ENCODE peak calls at places on chromosome 6, in four cellular contexts. S is endothelial cell, A is astrocyte of the spinal cord, R is fibroblast of the aortic adventitia. T is an unnamed sample.
A peak's percentile ranks its signal among the peaks of the same experiment; 100 is the strongest.

GRCh38 chr6:160111812-160112211 is 9.8 kb upstream of the SLC22A1 start:
- DNase-seq in R (no peak), S (no peak), A (no peak), T (no peak)

GRCh38 chr6:44062771-44063560 is 64.3 kb downstream of the MRPL14 start:
- DNase-seq in A (no peak), R (no peak), S (peak; percentile 46), T (peak; percentile 48)

GRCh38 chr6:148972481-148972880 is 225.7 kb downstream of the UST start:
- DNase-seq in S (peak; percentile 51), R (no peak), A (peak; percentile 47), T (peak; percentile 11)

GRCh38 chr6:11921017-11921438 is 91.1 kb upstream of the HIVEP1 start:
- DNase-seq in S (no peak), R (peak; percentile 93), A (peak; percentile 91), T (peak; percentile 93)

GRCh38 chr6:156028310-156029131 is 572.9 kb upstream of the NOX3 start:
- DNase-seq in S (no peak), A (no peak), R (no peak), T (no peak)

GRCh38 chr6:121645100-121645745 is 209.8 kb downstream of the GJA1 start:
- DNase-seq in R (no peak), A (peak; percentile 75), S (no peak), T (peak; percentile 68)

GRCh38 chr6:43713611-43714310 is 26.2 kb upstream of the MRPS18A start:
- DNase-seq in S (no peak), A (no peak), R (no peak), T (no peak)

GRCh38 chr6:49890988-49891387 is 24.7 kb upstream of the CRISP1 start:
- DNase-seq in S (no peak), R (no peak), A (no peak), T (no peak)

GRCh38 chr6:24802271-24803059 is 3.7 kb upstream of the ARMH2 start:
- DNase-seq in S (no peak), A (no peak), R (no peak), T (peak; percentile 50)

GRCh38 chr6:16391451-16391912 is 153.1 kb downstream of the GMPR start:
- DNase-seq in A (peak; percentile 36), R (peak; percentile 72), S (no peak), T (no peak)

GRCh38 chr6:165987483-165988305 is 180.0 kb downstream of the TBXT start:
- DNase-seq in A (peak; percentile 91), R (peak; percentile 88), S (peak; percentile 51), T (peak; percentile 87)

GRCh38 chr6:49892280-49892679 is 25.9 kb upstream of the CRISP1 start:
- DNase-seq in R (no peak), A (no peak), S (no peak), T (no peak)

GRCh38 chr6:133235219-133235618 is 5.9 kb upstream of the EYA4 start:
- DNase-seq in R (no peak), S (no peak), A (no peak), T (no peak)

GRCh38 chr6:106324726-106325335 is 729 bp downstream of the ATG5 start:
- DNase-seq in R (peak; percentile 25), S (no peak), A (peak; percentile 22), T (peak; percentile 14)

GRCh38 chr6:151413372-151414145 is 22.2 kb upstream of the ZBTB2 start:
- DNase-seq in S (no peak), A (no peak), R (no peak), T (no peak)

GRCh38 chr6:16849280-16850210 is 88.3 kb upstream of the ATXN1 start:
- DNase-seq in A (peak; percentile 88), S (no peak), R (peak; percentile 53), T (peak; percentile 36)

GRCh38 chr6:158409451-158409850 is 97.2 kb downstream of the TULP4 start:
- DNase-seq in R (peak; percentile 78), A (peak; percentile 61), S (peak; percentile 10), T (peak; percentile 57)

GRCh38 chr6:17907467-17908229 is 79.8 kb downstream of the KIF13A start:
- DNase-seq in R (peak; percentile 99), S (no peak), A (peak; percentile 96), T (peak; percentile 100)

GRCh38 chr6:146598785-146599405 is at the start of gene ADGB:
- DNase-seq in S (peak; percentile 80), R (peak; percentile 27), A (peak; percentile 71), T (peak; percentile 42)

GRCh38 chr6:18141805-18142590 is 12.9 kb downstream of the TPMT start:
- DNase-seq in S (no peak), A (no peak), R (no peak), T (no peak)

GRCh38 chr6:70398783-70399730 is 14.3 kb upstream of the FAM135A start:
- DNase-seq in R (peak; percentile 27), S (no peak), A (peak; percentile 62), T (peak; percentile 42)

GRCh38 chr6:122184260-122184934 is 215.1 kb upstream of the HSF2 start:
- DNase-seq in S (no peak), R (peak; percentile 69), A (peak; percentile 54), T (peak; percentile 54)

GRCh38 chr6:107185570-107185969 is 70.3 kb upstream of the BEND3 start:
- DNase-seq in A (peak; percentile 6), S (peak; percentile 11), R (peak; percentile 12), T (peak; percentile 31)

GRCh38 chr6:43914272-43915147 is 144.5 kb downstream of the VEGFA start:
- DNase-seq in S (no peak), A (no peak), R (no peak), T (no peak)

GRCh38 chr6:90101403-90101802 is 195.2 kb downstream of the BACH2 start:
- DNase-seq in R (no peak), S (no peak), A (no peak), T (no peak)

GRCh38 chr6:158631678-158632537 is 12.6 kb downstream of the DYNLT1 start:
- DNase-seq in R (peak; percentile 90), A (peak; percentile 87), S (no peak), T (peak; percentile 90)

GRCh38 chr6:30044630-30045029 is 16.4 kb upstream of the POLR1H start:
- DNase-seq in A (peak; percentile 36), S (no peak), R (peak; percentile 68), T (peak; percentile 68)

GRCh38 chr6:31293343-31293742 is 21.5 kb upstream of the HLA-C start:
- DNase-seq in S (peak; percentile 22), R (peak; percentile 44), A (peak; percentile 31), T (peak; percentile 37)

GRCh38 chr6:19180348-19181073 is 656.7 kb upstream of the ID4 start:
- DNase-seq in R (peak; percentile 51), A (no peak), S (no peak), T (peak; percentile 44)

GRCh38 chr6:11890849-11891248 is 112.2 kb upstream of the ADTRP start:
- DNase-seq in A (peak; percentile 20), R (no peak), S (no peak), T (peak; percentile 5)

GRCh38 chr6:158233214-158233795 is 65.2 kb downstream of the GTF2H5 start:
- DNase-seq in R (no peak), S (no peak), A (no peak), T (no peak)

GRCh38 chr6:43093361-43094289 is 17.5 kb downstream of the PTK7 start:
- DNase-seq in A (peak; percentile 82), R (peak; percentile 90), S (no peak), T (peak; percentile 94)

GRCh38 chr6:39806277-39806676 is 14.1 kb downstream of the DAAM2 start:
- DNase-seq in S (no peak), A (peak; percentile 13), R (peak; percentile 42), T (no peak)

GRCh38 chr6:30743099-30744053 is 889 bp upstream of the FLOT1 start:
- DNase-seq in A (no peak), R (peak; percentile 45), S (peak; percentile 21), T (peak; percentile 49)

GRCh38 chr6:166369741-166370140 is 13.0 kb downstream of the MPC1 start:
- DNase-seq in S (no peak), A (no peak), R (no peak), T (no peak)

GRCh38 chr6:107419747-107420146 is 39.6 kb downstream of the PDSS2 start:
- DNase-seq in R (no peak), A (peak; percentile 20), S (no peak), T (peak; percentile 15)

GRCh38 chr6:46350714-46351113 is 140.5 kb downstream of the RCAN2 start:
- DNase-seq in R (no peak), S (no peak), A (no peak), T (peak; percentile 23)

GRCh38 chr6:157649311-157650260 is 173.5 kb upstream of the SNX9 start:
- DNase-seq in R (no peak), S (no peak), A (no peak), T (no peak)

GRCh38 chr6:169225887-169226286 is 27.8 kb downstream of the THBS2 start:
- DNase-seq in S (no peak), R (no peak), A (no peak), T (no peak)
- TF ChIP-seq CTCF in S (no peak), R (no peak), A (no peak), T (no peak)

GRCh38 chr6:6694368-6694780 is 105.9 kb downstream of the LY86 start:
- DNase-seq in R (no peak), A (no peak), S (no peak), T (no peak)
- TF ChIP-seq CTCF in R (no peak), A (no peak), S (no peak), T (no peak)

GRCh38 chr6:38739532-38739931 is 24.4 kb downstream of the DNAH8 start:
- DNase-seq in A (no peak), R (peak; percentile 4), S (no peak), T (peak; percentile 1)
- TF ChIP-seq CTCF in A (peak; percentile 29), R (peak; percentile 38), S (peak; percentile 60), T (peak; percentile 35)

DNA sequence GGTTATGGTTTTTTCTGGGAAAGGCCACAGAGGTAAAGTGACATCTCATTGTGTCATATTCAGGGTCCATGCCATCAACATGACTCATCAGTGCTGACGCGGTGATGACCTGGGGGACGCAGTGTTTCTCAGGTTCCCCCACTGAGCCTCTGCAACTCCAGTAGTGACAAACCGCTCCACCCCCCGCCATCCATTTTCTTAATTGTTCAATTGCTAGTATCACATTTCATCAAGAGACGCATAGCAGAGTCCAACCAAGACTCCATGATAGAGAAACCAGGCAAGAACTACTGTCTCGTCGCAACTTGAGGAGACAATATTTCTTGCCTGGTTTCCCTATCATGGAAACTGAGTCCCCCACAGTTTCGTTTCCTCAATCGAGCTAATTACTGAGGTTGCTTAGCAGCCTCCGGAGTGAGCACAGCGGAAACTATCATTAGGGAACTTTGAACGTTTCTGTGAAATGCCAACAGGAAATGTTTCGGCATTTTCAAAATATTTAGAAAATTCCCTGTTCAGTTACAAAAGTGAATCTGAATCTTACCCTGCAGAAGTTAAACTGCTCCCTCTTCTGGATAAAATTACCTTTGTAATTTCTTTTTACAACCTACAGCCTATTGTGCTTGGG is 12.2 kb upstream of the SERPINB1 start:
- DNase-seq in A (peak; percentile 82), S (no peak), R (peak; percentile 73), T (peak; percentile 87)
- TF ChIP-seq CTCF in A (peak; percentile 32), S (peak; percentile 22), R (peak; percentile 46), T (peak; percentile 50)